ENCODE peak calls at places on chromosome 11, in six cellular contexts. One of them, this sample, is unnamed.

GRCh38 chr11:12167098-12167999 is 57.0 kb downstream of the MICAL2 start:
- DNase-seq in nephron progenitor cell: no peak
- DNase-seq in spleen: no peak
- DNase-seq in WERI-Rb-1: no peak
- DNase-seq in left lung: peak
- DNase-seq in IMR-90: peak
- DNase-seq in this sample: no peak

GRCh38 chr11:60762851-60763691 is 6.4 kb downstream of the MS4A15 start:
- DNase-seq in nephron progenitor cell: no peak
- DNase-seq in spleen: peak
- DNase-seq in WERI-Rb-1: no peak
- DNase-seq in left lung: peak
- DNase-seq in IMR-90: no peak
- DNase-seq in this sample: no peak

GRCh38 chr11:111870887-111871692 is at the start of gene ALG9:
- DNase-seq in nephron progenitor cell: peak
- DNase-seq in spleen: peak
- DNase-seq in WERI-Rb-1: peak
- DNase-seq in left lung: peak
- DNase-seq in IMR-90: peak
- DNase-seq in this sample: peak

GRCh38 chr11:120399312-120399711 is 63.1 kb downstream of the ARHGEF12 start:
- DNase-seq in nephron progenitor cell: no peak
- DNase-seq in spleen: no peak
- DNase-seq in WERI-Rb-1: no peak
- DNase-seq in left lung: no peak
- DNase-seq in IMR-90: no peak
- DNase-seq in this sample: no peak

GRCh38 chr11:393219-394033 is 583 bp upstream of the PKP3 start:
- DNase-seq in nephron progenitor cell: no peak
- DNase-seq in spleen: no peak
- DNase-seq in WERI-Rb-1: no peak
- DNase-seq in left lung: no peak
- DNase-seq in IMR-90: peak
- DNase-seq in this sample: no peak

GRCh38 chr11:74685905-74686304 is 45.3 kb downstream of the CHRDL2 start:
- DNase-seq in nephron progenitor cell: no peak
- DNase-seq in spleen: peak
- DNase-seq in WERI-Rb-1: no peak
- DNase-seq in left lung: peak
- DNase-seq in IMR-90: no peak
- DNase-seq in this sample: no peak

GRCh38 chr11:2699185-2699530 is 636 bp downstream of the KCNQ1OT1 start:
- DNase-seq in nephron progenitor cell: no peak
- DNase-seq in spleen: peak
- DNase-seq in WERI-Rb-1: no peak
- DNase-seq in left lung: peak
- DNase-seq in IMR-90: peak
- DNase-seq in this sample: no peak

GRCh38 chr11:129968611-129969419 is 33.8 kb downstream of the PRDM10 start:
- DNase-seq in nephron progenitor cell: no peak
- DNase-seq in spleen: no peak
- DNase-seq in WERI-Rb-1: no peak
- DNase-seq in left lung: no peak
- DNase-seq in IMR-90: no peak
- DNase-seq in this sample: no peak

GRCh38 chr11:127226959-127227358 is 226.4 kb upstream of the KIRREL3 start:
- DNase-seq in nephron progenitor cell: no peak
- DNase-seq in spleen: no peak
- DNase-seq in WERI-Rb-1: no peak
- DNase-seq in left lung: no peak
- DNase-seq in IMR-90: no peak
- DNase-seq in this sample: no peak

GRCh38 chr11:20594274-20595061 is 4.9 kb upstream of the SLC6A5 start:
- DNase-seq in nephron progenitor cell: no peak
- DNase-seq in spleen: no peak
- DNase-seq in WERI-Rb-1: no peak
- DNase-seq in left lung: no peak
- DNase-seq in IMR-90: no peak
- DNase-seq in this sample: no peak

GRCh38 chr11:46701078-46701654 is 335 bp downstream of the ZNF408 start:
- DNase-seq in nephron progenitor cell: no peak
- DNase-seq in spleen: peak
- DNase-seq in WERI-Rb-1: no peak
- DNase-seq in left lung: no peak
- DNase-seq in IMR-90: no peak
- DNase-seq in this sample: no peak

GRCh38 chr11:120659076-120659475 is 147.5 kb downstream of the GRIK4 start:
- DNase-seq in nephron progenitor cell: no peak
- DNase-seq in spleen: peak
- DNase-seq in WERI-Rb-1: no peak
- DNase-seq in left lung: no peak
- DNase-seq in IMR-90: no peak
- DNase-seq in this sample: no peak

GRCh38 chr11:15864021-15864805 is 492.1 kb downstream of the SOX6 start:
- DNase-seq in nephron progenitor cell: no peak
- DNase-seq in spleen: no peak
- DNase-seq in WERI-Rb-1: no peak
- DNase-seq in left lung: no peak
- DNase-seq in IMR-90: no peak
- DNase-seq in this sample: no peak

GRCh38 chr11:128389461-128389976 is 197.8 kb downstream of the ETS1 start:
- DNase-seq in nephron progenitor cell: peak
- DNase-seq in spleen: no peak
- DNase-seq in WERI-Rb-1: no peak
- DNase-seq in left lung: no peak
- DNase-seq in IMR-90: no peak
- DNase-seq in this sample: peak

GRCh38 chr11:46299425-46300067 is 22.1 kb downstream of the CREB3L1 start:
- DNase-seq in nephron progenitor cell: no peak
- DNase-seq in spleen: no peak
- DNase-seq in WERI-Rb-1: no peak
- DNase-seq in left lung: no peak
- DNase-seq in IMR-90: peak
- DNase-seq in this sample: no peak

GRCh38 chr11:76327223-76327622 is 53.7 kb downstream of the THAP12 start:
- DNase-seq in nephron progenitor cell: no peak
- DNase-seq in spleen: no peak
- DNase-seq in WERI-Rb-1: no peak
- DNase-seq in left lung: no peak
- DNase-seq in IMR-90: no peak
- DNase-seq in this sample: no peak

GRCh38 chr11:76157891-76158290 is 48.4 kb downstream of the WNT11 start:
- DNase-seq in nephron progenitor cell: no peak
- DNase-seq in spleen: peak
- DNase-seq in WERI-Rb-1: no peak
- DNase-seq in left lung: no peak
- DNase-seq in IMR-90: no peak
- DNase-seq in this sample: no peak

GRCh38 chr11:79092791-79093313 is 348.0 kb downstream of the TENM4 start:
- DNase-seq in nephron progenitor cell: no peak
- DNase-seq in spleen: no peak
- DNase-seq in WERI-Rb-1: no peak
- DNase-seq in left lung: peak
- DNase-seq in IMR-90: peak
- DNase-seq in this sample: no peak

GRCh38 chr11:12817681-12818332 is 143.6 kb downstream of the TEAD1 start:
- DNase-seq in nephron progenitor cell: no peak
- DNase-seq in spleen: no peak
- DNase-seq in WERI-Rb-1: no peak
- DNase-seq in left lung: no peak
- DNase-seq in IMR-90: peak
- DNase-seq in this sample: no peak

GRCh38 chr11:1532606-1533341 is 39.3 kb downstream of the DUSP8 start:
- DNase-seq in nephron progenitor cell: no peak
- DNase-seq in spleen: no peak
- DNase-seq in WERI-Rb-1: no peak
- DNase-seq in left lung: no peak
- DNase-seq in IMR-90: no peak
- DNase-seq in this sample: no peak

GRCh38 chr11:95076416-95076815 is 9.7 kb downstream of the SRSF8 start:
- DNase-seq in nephron progenitor cell: no peak
- DNase-seq in spleen: no peak
- DNase-seq in WERI-Rb-1: no peak
- DNase-seq in left lung: no peak
- DNase-seq in IMR-90: peak
- DNase-seq in this sample: no peak

GRCh38 chr11:66126808-66127555 is 56.9 kb downstream of the PACS1 start:
- DNase-seq in nephron progenitor cell: peak
- DNase-seq in spleen: peak
- DNase-seq in WERI-Rb-1: no peak
- DNase-seq in left lung: peak
- DNase-seq in IMR-90: peak
- DNase-seq in this sample: no peak

GRCh38 chr11:65611028-65611757 is 2.8 kb downstream of the MAP3K11 start:
- DNase-seq in nephron progenitor cell: no peak
- DNase-seq in spleen: peak
- DNase-seq in WERI-Rb-1: no peak
- DNase-seq in left lung: peak
- DNase-seq in IMR-90: no peak
- DNase-seq in this sample: no peak

GRCh38 chr11:133926466-133927246 is 30.1 kb downstream of the IGSF9B start:
- DNase-seq in nephron progenitor cell: no peak
- DNase-seq in spleen: no peak
- DNase-seq in WERI-Rb-1: no peak
- DNase-seq in left lung: no peak
- DNase-seq in IMR-90: no peak
- DNase-seq in this sample: no peak

GRCh38 chr11:133929401-133930052 is 27.2 kb downstream of the IGSF9B start:
- DNase-seq in nephron progenitor cell: no peak
- DNase-seq in spleen: no peak
- DNase-seq in WERI-Rb-1: no peak
- DNase-seq in left lung: no peak
- DNase-seq in IMR-90: no peak
- DNase-seq in this sample: no peak

GRCh38 chr11:133930053-133930766 is 26.6 kb downstream of the IGSF9B start:
- DNase-seq in nephron progenitor cell: no peak
- DNase-seq in spleen: no peak
- DNase-seq in WERI-Rb-1: no peak
- DNase-seq in left lung: no peak
- DNase-seq in IMR-90: no peak
- DNase-seq in this sample: no peak

GRCh38 chr11:133927690-133928627 is 28.8 kb downstream of the IGSF9B start:
- DNase-seq in nephron progenitor cell: peak
- DNase-seq in spleen: peak
- DNase-seq in WERI-Rb-1: peak
- DNase-seq in left lung: peak
- DNase-seq in IMR-90: peak
- DNase-seq in this sample: peak

DNA sequence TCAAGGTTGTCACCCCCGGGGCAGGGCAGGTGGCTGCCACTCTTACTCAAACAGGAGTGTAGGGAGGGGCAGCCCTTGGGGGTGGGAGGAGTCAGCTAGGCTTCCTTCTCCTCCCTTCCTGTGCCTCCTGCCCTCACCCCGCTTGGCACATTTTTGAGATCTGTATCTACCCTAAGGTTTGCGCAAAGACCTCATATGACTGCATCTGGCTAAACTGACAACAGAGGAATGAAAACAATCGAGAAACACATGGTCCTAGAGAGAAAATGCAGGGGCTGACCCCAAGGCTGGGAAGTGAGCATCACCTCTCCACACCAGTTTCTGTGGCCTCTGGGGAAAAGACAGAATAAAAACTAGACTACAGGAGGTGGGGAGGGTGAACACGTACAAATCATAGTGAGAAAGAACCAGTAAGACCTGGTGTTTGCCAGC is 28.1 kb downstream of the IGSF9B start:
- DNase-seq in nephron progenitor cell: no peak
- DNase-seq in spleen: no peak
- DNase-seq in WERI-Rb-1: peak
- DNase-seq in left lung: no peak
- DNase-seq in IMR-90: no peak
- DNase-seq in this sample: no peak
- TF ChIP-seq CTCF in nephron progenitor cell: no peak
- TF ChIP-seq CTCF in spleen: no peak
- TF ChIP-seq CTCF in WERI-Rb-1: no peak
- TF ChIP-seq CTCF in left lung: no peak
- TF ChIP-seq CTCF in IMR-90: no peak
- TF ChIP-seq CTCF in this sample: no peak

DNA sequence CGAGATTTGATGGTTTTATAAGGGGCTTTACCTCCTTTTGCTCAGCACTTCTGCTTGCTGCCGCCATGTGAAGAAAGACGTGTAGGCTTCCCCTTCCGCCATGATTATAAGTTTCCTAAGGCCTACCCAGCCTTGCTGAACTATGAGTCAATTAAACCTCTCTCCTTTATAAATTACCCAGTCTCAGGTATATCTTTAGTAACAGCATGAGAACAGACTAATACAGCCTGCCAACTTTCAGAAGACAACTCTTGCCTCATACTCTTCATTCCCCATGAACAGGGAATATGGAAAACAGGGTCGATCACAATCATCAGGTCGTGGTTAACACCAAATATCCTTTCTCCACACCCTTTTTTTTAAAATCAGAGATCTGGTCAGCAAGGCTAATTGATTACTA is 83.0 kb downstream of the MPPED2 start:
- DNase-seq in nephron progenitor cell: no peak
- DNase-seq in spleen: no peak
- DNase-seq in WERI-Rb-1: no peak
- DNase-seq in left lung: no peak
- DNase-seq in IMR-90: no peak
- DNase-seq in this sample: no peak
- TF ChIP-seq CTCF in nephron progenitor cell: no peak
- TF ChIP-seq CTCF in spleen: no peak
- TF ChIP-seq CTCF in WERI-Rb-1: no peak
- TF ChIP-seq CTCF in left lung: no peak
- TF ChIP-seq CTCF in IMR-90: no peak
- TF ChIP-seq CTCF in this sample: no peak

GRCh38 chr11:116731097-116731761 is 41.6 kb downstream of the BUD13 start:
- DNase-seq in nephron progenitor cell: peak
- DNase-seq in spleen: peak
- DNase-seq in WERI-Rb-1: peak
- DNase-seq in left lung: peak
- DNase-seq in IMR-90: peak
- DNase-seq in this sample: peak
- TF ChIP-seq CTCF in nephron progenitor cell: no peak
- TF ChIP-seq CTCF in spleen: no peak
- TF ChIP-seq CTCF in WERI-Rb-1: peak
- TF ChIP-seq CTCF in left lung: no peak
- TF ChIP-seq CTCF in IMR-90: no peak
- TF ChIP-seq CTCF in this sample: no peak

GRCh38 chr11:17596310-17596669 is 49.2 kb downstream of the OTOG start:
- DNase-seq in nephron progenitor cell: no peak
- DNase-seq in spleen: peak
- DNase-seq in WERI-Rb-1: no peak
- DNase-seq in left lung: peak
- DNase-seq in IMR-90: no peak
- DNase-seq in this sample: no peak

GRCh38 chr11:17594686-17595192 is 47.7 kb downstream of the OTOG start:
- DNase-seq in nephron progenitor cell: no peak
- DNase-seq in spleen: no peak
- DNase-seq in WERI-Rb-1: peak
- DNase-seq in left lung: no peak
- DNase-seq in IMR-90: no peak
- DNase-seq in this sample: no peak

GRCh38 chr11:17591293-17591692 is 44.2 kb downstream of the OTOG start:
- DNase-seq in nephron progenitor cell: no peak
- DNase-seq in spleen: peak
- DNase-seq in WERI-Rb-1: no peak
- DNase-seq in left lung: peak
- DNase-seq in IMR-90: no peak
- DNase-seq in this sample: no peak

GRCh38 chr11:17595526-17596309 is 48.7 kb downstream of the OTOG start:
- DNase-seq in nephron progenitor cell: no peak
- DNase-seq in spleen: peak
- DNase-seq in WERI-Rb-1: no peak
- DNase-seq in left lung: no peak
- DNase-seq in IMR-90: no peak
- DNase-seq in this sample: no peak

GRCh38 chr11:17593466-17594245 is 46.6 kb downstream of the OTOG start:
- DNase-seq in nephron progenitor cell: no peak
- DNase-seq in spleen: no peak
- DNase-seq in WERI-Rb-1: peak
- DNase-seq in left lung: peak
- DNase-seq in IMR-90: no peak
- DNase-seq in this sample: no peak
- TF ChIP-seq CTCF in nephron progenitor cell: no peak
- TF ChIP-seq CTCF in spleen: no peak
- TF ChIP-seq CTCF in WERI-Rb-1: peak
- TF ChIP-seq CTCF in left lung: no peak
- TF ChIP-seq CTCF in IMR-90: no peak
- TF ChIP-seq CTCF in this sample: no peak

This sample was measured in neural crest cell.